ENCODE peak calls at places on chromosomes 1 and 21, in six cellular contexts. Z is IMR-90; W is HFF-Myc; D is AG09309; S is HEK293T; X is stimulated activated CD4-positive, alpha-beta T cell treated with anti-CD3 and anti-CD28 coated beads, Interleukin-1b, Interleukin-23, amount 100 ng/mL, for 4 hours. E is an unnamed sample.

GRCh38 chr1:247857986-247858356 is 984 bp downstream of the TRIM58 start:
- DNase-seq in Z (no peak), W (no peak), D (no peak), S (no peak), X (no peak), E (no peak)

GRCh38 chr1:202143768-202144509 is 598 bp downstream of the ARL8A start:
- DNase-seq in Z (no peak), W (no peak), D (no peak), S (peak; percentile 48), X (no peak), E (peak; percentile 59)

GRCh38 chr1:231021540-231022031 is 18.5 kb downstream of the FAM89A start:
- DNase-seq in Z (peak; percentile 46), W (no peak), D (no peak), S (no peak), X (no peak), E (no peak)

GRCh38 chr1:77313491-77313890 is 31.7 kb downstream of the AK5 start:
- DNase-seq in Z (peak; percentile 15), W (peak; percentile 11), D (no peak), S (peak; percentile 73), X (peak; percentile 1), E (peak; percentile 4)

GRCh38 chr1:167499106-167499505 is 19.2 kb downstream of the CD247 start:
- DNase-seq in Z (no peak), W (no peak), D (no peak), S (no peak), X (no peak), E (no peak)

GRCh38 chr1:66540434-66541032 is 6.6 kb downstream of the SGIP1 start:
- DNase-seq in Z (peak; percentile 72), W (no peak), D (no peak), S (no peak), X (no peak), E (peak; percentile 92)

GRCh38 chr1:62428351-62428750 is 8.5 kb upstream of the USP1 start:
- DNase-seq in Z (no peak), W (no peak), D (no peak), S (no peak), X (no peak), E (peak; percentile 9)

GRCh38 chr1:55310517-55310927 is 95.4 kb upstream of the USP24 start:
- DNase-seq in Z (peak; percentile 100), W (peak; percentile 96), D (peak; percentile 92), S (no peak), X (no peak), E (peak; percentile 92)

GRCh38 chr1:165717918-165718515 is 19.7 kb upstream of the ALDH9A1 start:
- DNase-seq in Z (peak; percentile 71), W (peak; percentile 39), D (peak; percentile 35), S (peak; percentile 60), X (no peak), E (peak; percentile 74)

GRCh38 chr1:231776006-231776707 is 149.6 kb downstream of the DISC1 start:
- DNase-seq in Z (peak; percentile 86), W (no peak), D (peak; percentile 56), S (no peak), X (no peak), E (peak; percentile 96)

GRCh38 chr1:54378157-54378883 is 27.9 kb downstream of the SSBP3 start:
- DNase-seq in Z (no peak), W (no peak), D (no peak), S (no peak), X (no peak), E (peak; percentile 49)

GRCh38 chr1:12173631-12174121 is 6.9 kb downstream of the TNFRSF1B start:
- DNase-seq in Z (peak; percentile 35), W (no peak), D (no peak), S (no peak), X (peak; percentile 65), E (no peak)

GRCh38 chr1:115515270-115515669 is 126.5 kb upstream of the VANGL1 start:
- DNase-seq in Z (no peak), W (no peak), D (no peak), S (no peak), X (no peak), E (no peak)

GRCh38 chr1:182430263-182431068 is 19.5 kb upstream of the RGSL1 start:
- DNase-seq in Z (peak; percentile 42), W (no peak), D (no peak), S (no peak), X (no peak), E (no peak)

GRCh38 chr1:31763671-31764306 is 351 bp downstream of the ADGRB2 start:
- DNase-seq in Z (no peak), W (no peak), D (no peak), S (no peak), X (no peak), E (no peak)

GRCh38 chr21:31284797-31285397 is 59.2 kb downstream of the TIAM1 start:
- DNase-seq in Z (peak; percentile 37), W (peak; percentile 2), D (no peak), S (no peak), X (no peak), E (no peak)

GRCh38 chr1:233394860-233395717 is 67.6 kb downstream of the MAP3K21 start:
- DNase-seq in Z (peak; percentile 50), W (peak; percentile 32), D (peak; percentile 18), S (peak; percentile 73), X (no peak), E (peak; percentile 81)

GRCh38 chr21:33643658-33644311 is 1.5 kb downstream of the ITSN1 start:
- DNase-seq in Z (no peak), W (no peak), D (no peak), S (no peak), X (no peak), E (peak; percentile 50)

E was measured in astrocyte of the hippocampus.